ENCODE peak calls at places on chromosomes 1 and 21, in four cellular contexts. Z, I, H and O are unnamed samples.

GRCh38 chr1:237045278-237046016 is 3.5 kb downstream of the RYR2 start:
- DNase-seq in H (no peak), Z (no peak), I (peak; percentile 13), O (peak; percentile 8)

GRCh38 chr1:155218854-155219591 is 10.5 kb downstream of the MTX1 start:
- DNase-seq in Z (no peak), H (no peak), I (no peak), O (peak; percentile 42)

GRCh38 chr1:180563013-180563827 is 4.5 kb downstream of the OVAAL start:
- DNase-seq in H (no peak), Z (no peak), I (peak; percentile 15), O (no peak)

GRCh38 chr1:91594383-91595065 is 93.9 kb downstream of the CDC7 start:
- DNase-seq in Z (no peak), I (no peak), H (no peak), O (no peak)

GRCh38 chr1:31567956-31568570 is 8.3 kb upstream of the TINAGL1 start:
- DNase-seq in Z (no peak), I (no peak), H (no peak), O (no peak)

GRCh38 chr1:78884685-78885452 is 121.7 kb downstream of the ADGRL4 start:
- DNase-seq in I (no peak), Z (no peak), H (no peak), O (no peak)

GRCh38 chr1:18288609-18289219 is 181.1 kb downstream of the IGSF21 start:
- DNase-seq in I (no peak), Z (no peak), H (no peak), O (no peak)

GRCh38 chr1:183989078-183989577 is 48.4 kb downstream of the COLGALT2 start:
- DNase-seq in H (no peak), I (no peak), Z (no peak), O (peak; percentile 74)

GRCh38 chr1:3032371-3032862 is 11.2 kb downstream of the ACTRT2 start:
- DNase-seq in H (no peak), Z (no peak), I (no peak), O (no peak)

GRCh38 chr1:86760199-86760598 is 55.8 kb downstream of the SH3GLB1 start:
- DNase-seq in H (no peak), I (no peak), Z (no peak), O (no peak)

GRCh38 chr1:2168090-2168489 is 26.5 kb downstream of the FAAP20 start:
- DNase-seq in Z (no peak), H (no peak), I (no peak), O (no peak)

GRCh38 chr1:228512852-228513243 is 25.7 kb downstream of the RNF187 start:
- DNase-seq in H (no peak), Z (no peak), I (no peak), O (no peak)

GRCh38 chr1:91831132-91831930 is 54.6 kb downstream of the TGFBR3 start:
- DNase-seq in I (no peak), Z (no peak), H (no peak), O (no peak)

GRCh38 chr1:87983841-87984240 is 655.2 kb downstream of the LMO4 start:
- DNase-seq in I (no peak), H (no peak), Z (no peak), O (no peak)

GRCh38 chr1:159066108-159066507 is 10.5 kb downstream of the AIM2 start:
- DNase-seq in I (no peak), Z (no peak), H (no peak), O (no peak)

GRCh38 chr1:61687901-61688300 is 37.0 kb downstream of the TM2D1 start:
- DNase-seq in H (no peak), Z (no peak), I (no peak), O (no peak)

GRCh38 chr1:6350416-6351088 is 43.0 kb downstream of the ACOT7 start:
- DNase-seq in I (peak; percentile 20), H (no peak), Z (no peak), O (no peak)

GRCh38 chr1:15381805-15382204 is 27.9 kb upstream of the EFHD2 start:
- DNase-seq in I (no peak), Z (no peak), H (no peak), O (no peak)
- TF ChIP-seq CTCF in I (no peak), Z (no peak), H (no peak), O (no peak)

DNA sequence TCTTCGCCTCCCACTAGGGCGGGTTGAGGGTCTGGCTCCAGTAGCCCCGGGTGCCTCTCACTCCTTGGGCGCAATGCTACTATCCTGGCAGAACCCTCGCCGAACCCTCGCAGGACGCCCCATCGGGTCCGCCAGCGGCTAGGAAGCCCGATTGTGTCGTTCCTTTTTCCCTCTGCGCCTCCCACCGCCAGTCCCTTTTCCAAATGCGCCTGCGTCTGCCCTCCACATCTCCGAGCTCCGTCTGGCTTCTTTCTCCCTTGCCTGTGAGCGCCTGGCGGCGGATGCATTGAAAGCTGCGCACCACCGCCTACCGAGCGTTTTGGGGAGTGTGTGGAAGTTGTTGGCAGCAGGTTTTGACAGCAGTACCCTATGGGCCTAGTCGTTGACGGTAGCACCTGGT is 1.0 kb upstream of the DIRAS3 start:
- DNase-seq in I (no peak), Z (no peak), H (no peak), O (no peak)
- TF ChIP-seq CTCF in I (no peak), Z (no peak), H (no peak), O (no peak)

GRCh38 chr1:113452921-113453770 is 62.8 kb downstream of the MAGI3 start:
- DNase-seq in Z (no peak), I (no peak), H (peak; percentile 11), O (peak; percentile 19)
- TF ChIP-seq CTCF in Z (peak; percentile 65), I (no peak), H (peak; percentile 23), O (peak; percentile 40)

GRCh38 chr21:32824950-32825349 is 53.4 kb upstream of the PAXBP1 start:
- DNase-seq in H (no peak), Z (no peak), I (no peak), O (no peak)

GRCh38 chr21:32829504-32829903 is 57.9 kb upstream of the PAXBP1 start:
- DNase-seq in I (no peak), H (no peak), Z (no peak), O (no peak)

GRCh38 chr21:32828908-32829307 is 57.4 kb upstream of the PAXBP1 start:
- DNase-seq in I (no peak), H (no peak), Z (no peak), O (no peak)

GRCh38 chr21:32826317-32827167 is 55.0 kb upstream of the PAXBP1 start:
- DNase-seq in H (peak; percentile 56), Z (no peak), I (peak; percentile 48), O (peak; percentile 61)
- TF ChIP-seq CTCF in H (peak; percentile 72), Z (peak; percentile 65), I (peak; percentile 29), O (peak; percentile 69)